ENCODE peak calls at places on chromosomes 5 and 9, in five cellular contexts. S is neural progenitor cell, A is foreskin fibroblast, E is choroid plexus epithelial cell, J is cardiac muscle cell. M is an unnamed sample.

GRCh38 chr9:137085918-137086530 is 761 bp upstream of the MAN1B1 start:
- DNase-seq in A (peak), S (peak), E (peak), J (peak), M (peak)

GRCh38 chr9:137454506-137455360 is 4.4 kb downstream of the NSMF start:
- DNase-seq in J (peak), S (peak), A (no peak), E (peak), M (peak)

GRCh38 chr9:108019821-108020220 is 530.3 kb upstream of the KLF4 start:
- DNase-seq in A (no peak), S (no peak), J (no peak), E (no peak), M (no peak)

GRCh38 chr5:74326571-74327338 is 313.8 kb downstream of the ENC1 start:
- DNase-seq in E (peak), J (peak), A (peak), S (no peak), M (peak)

GRCh38 chr5:72268753-72269410 is 51.2 kb downstream of the MRPS27 start:
- DNase-seq in J (peak), A (no peak), E (peak), S (peak), M (peak)

GRCh38 chr5:55407059-55407684 is 99.4 kb downstream of the MTREX start:
- DNase-seq in A (peak), J (peak), E (peak), S (peak), M (peak)

GRCh38 chr9:76759726-76760125 is 4.5 kb upstream of the PCA3 start:
- DNase-seq in S (no peak), E (no peak), A (no peak), J (no peak), M (no peak)

GRCh38 chr5:36156619-36157018 is 4.7 kb downstream of the SKP2 start:
- DNase-seq in A (peak), E (peak), J (peak), S (no peak), M (peak)

GRCh38 chr9:133710661-133711427 is 27.3 kb downstream of the SARDH start:
- DNase-seq in A (no peak), J (no peak), E (no peak), S (no peak), M (no peak)

GRCh38 chr9:37026085-37026935 is 7.8 kb downstream of the PAX5 start:
- DNase-seq in J (no peak), S (peak), E (no peak), A (no peak), M (no peak)

GRCh38 chr5:181189962-181190710 is 14.9 kb downstream of the TRIM7 start:
- DNase-seq in E (no peak), J (peak), A (no peak), S (peak), M (no peak)

GRCh38 chr5:45279109-45279508 is 417.1 kb downstream of the HCN1 start:
- DNase-seq in J (no peak), A (no peak), E (no peak), S (no peak), M (no peak)

GRCh38 chr9:75065513-75065912 is 22.4 kb downstream of the NMRK1 start:
- DNase-seq in A (no peak), E (no peak), J (no peak), S (no peak), M (no peak)

GRCh38 chr9:107425110-107426025 is 64.2 kb downstream of the KLF4 start:
- DNase-seq in A (peak), J (peak), S (peak), E (peak), M (peak)

GRCh38 chr9:20550326-20550725 is 72.0 kb downstream of the MLLT3 start:
- DNase-seq in A (no peak), E (no peak), S (no peak), J (no peak), M (no peak)

GRCh38 chr9:75168270-75169185 is 80.2 kb downstream of the OSTF1 start:
- DNase-seq in A (no peak), J (no peak), E (no peak), S (no peak), M (no peak)

GRCh38 chr5:178119915-178120660 is 6.8 kb downstream of the N4BP3 start:
- DNase-seq in A (no peak), S (no peak), E (no peak), J (no peak), M (no peak)

GRCh38 chr9:98935064-98935463 is 8.6 kb upstream of the COL15A1 start:
- DNase-seq in E (no peak), J (no peak), S (no peak), A (no peak), M (no peak)

GRCh38 chr9:1738511-1739100 is 276.5 kb upstream of the SMARCA2 start:
- DNase-seq in E (no peak), J (no peak), S (peak), A (no peak), M (no peak)

GRCh38 chr9:1729631-1730030 is 285.5 kb upstream of the SMARCA2 start:
- DNase-seq in A (no peak), J (no peak), S (no peak), E (no peak), M (no peak)

GRCh38 chr9:1726993-1727759 is 288.0 kb upstream of the SMARCA2 start:
- DNase-seq in E (no peak), A (no peak), S (peak), J (no peak), M (no peak)

DNA sequence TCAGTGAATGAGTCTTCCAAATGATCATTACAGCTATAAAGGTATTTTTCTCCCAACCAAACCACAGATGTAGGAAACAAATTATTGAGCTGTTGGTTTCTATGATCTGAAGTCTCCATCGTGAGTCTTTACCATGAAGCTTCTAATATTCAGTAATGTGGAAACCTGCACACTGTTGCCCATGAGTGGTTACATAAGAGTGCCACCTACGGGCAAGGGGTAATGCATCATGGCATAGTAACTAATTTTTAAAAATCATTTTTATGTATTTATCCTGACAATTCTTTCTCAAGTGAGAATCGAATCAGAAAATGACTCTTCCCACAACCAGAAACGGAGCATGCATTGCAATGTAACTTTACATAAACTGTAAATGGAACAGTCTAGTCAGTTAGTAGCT is 282.5 kb upstream of the SMARCA2 start:
- DNase-seq in J (no peak), S (no peak), E (peak), A (no peak), M (no peak)
- TF ChIP-seq CTCF in J (peak), S (no peak), E (peak), A (no peak), M (no peak)

DNA sequence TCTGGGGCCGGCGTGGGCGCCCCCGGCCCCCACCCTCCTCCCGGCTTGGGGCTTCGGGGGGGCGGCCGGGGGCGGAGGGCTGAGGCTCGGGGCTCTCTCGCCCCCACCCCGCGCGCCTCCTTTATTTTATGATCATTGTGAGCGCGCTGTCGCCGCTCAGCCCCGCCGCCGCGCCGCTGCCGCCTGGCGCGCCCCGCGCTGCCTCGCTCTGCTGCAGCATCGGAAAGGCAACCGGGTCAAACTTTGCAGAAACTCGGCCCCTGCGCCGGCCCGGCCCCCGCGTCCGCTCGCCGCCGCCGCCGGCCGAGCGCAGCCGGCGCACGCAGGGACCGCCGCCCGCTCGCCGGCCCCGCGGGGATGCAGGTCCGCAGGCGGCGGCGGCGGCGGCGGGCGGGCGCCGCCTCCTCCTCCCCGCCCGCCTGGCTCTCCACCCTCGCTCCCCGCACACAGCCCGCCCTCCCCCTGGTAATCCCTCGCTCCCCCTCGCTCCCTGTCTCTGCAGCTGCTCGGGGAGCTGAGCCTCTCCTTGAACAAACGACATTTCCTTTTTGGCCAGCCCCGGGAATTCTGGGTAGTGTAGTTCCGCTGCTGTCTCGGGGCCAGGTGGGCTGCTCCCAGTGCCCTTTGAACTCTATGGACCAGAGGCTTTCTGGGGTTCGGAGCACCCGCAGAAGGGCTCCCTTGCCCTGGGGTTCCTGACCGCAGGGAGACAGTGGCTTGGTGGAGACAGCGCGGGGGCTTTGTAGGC is 1.5 kb upstream of the FAM78A start:
- DNase-seq in E (peak), J (peak), S (peak), A (peak), M (peak)
- H3K4me3 ChIP-seq in E (peak), J (peak), S (peak), A (peak), M (peak)

DNA sequence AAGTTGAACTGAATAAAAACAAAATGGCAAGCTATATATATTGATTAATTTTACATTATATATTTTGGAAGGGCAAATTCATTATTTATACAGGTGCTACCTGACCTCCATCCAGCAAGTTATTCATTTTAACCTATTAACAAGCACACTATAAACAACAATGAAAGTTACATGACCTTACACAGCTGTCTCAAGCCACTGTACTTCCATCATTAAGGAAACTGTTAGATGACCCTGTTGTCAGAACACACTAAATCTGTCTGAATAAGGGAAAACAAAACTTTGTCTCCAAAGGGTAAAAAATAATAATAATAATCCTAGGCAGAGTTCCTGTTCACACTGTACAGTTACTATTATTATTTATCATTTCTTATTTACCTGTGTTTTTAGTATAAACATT is 44.0 kb downstream of the NFIB start:
- DNase-seq in A (no peak), E (no peak), J (no peak), S (no peak), M (no peak)
- TF ChIP-seq CTCF in A (no peak), E (no peak), J (no peak), S (no peak), M (no peak)

GRCh38 chr9:81636280-81636653 is 53.1 kb downstream of the TLE1 start:
- DNase-seq in A (peak), J (no peak), S (no peak), E (no peak), M (no peak)

GRCh38 chr9:81633952-81634421 is 55.4 kb downstream of the TLE1 start:
- DNase-seq in A (no peak), J (no peak), E (no peak), S (peak), M (no peak)

GRCh38 chr9:81635526-81636279 is 53.6 kb downstream of the TLE1 start:
- DNase-seq in E (peak), S (no peak), A (peak), J (no peak), M (peak)

GRCh38 chr9:81634437-81634836 is 54.9 kb downstream of the TLE1 start:
- DNase-seq in S (no peak), A (no peak), E (no peak), J (no peak), M (no peak)

GRCh38 chr9:81634915-81635516 is 54.3 kb downstream of the TLE1 start:
- DNase-seq in E (peak), J (no peak), S (no peak), A (peak), M (peak)
- H3K4me3 ChIP-seq in E (no peak), J (no peak), S (no peak), A (no peak), M (no peak)

M was measured in AG10803.